ENCODE peak calls at places on chromosome 3, in four cellular contexts. J is WTC11, O is endothelial cell of umbilical vein, V is HCT116. Z is an unnamed sample.

GRCh38 chr3:53531749-53532148 is 37.3 kb downstream of the CACNA1D start:
- DNase-seq in V (peak), J (no peak), O (no peak), Z (no peak)

GRCh38 chr3:195240939-195241338 is 30.0 kb downstream of the XXYLT1 start:
- DNase-seq in J (no peak), O (no peak), V (no peak), Z (no peak)

GRCh38 chr3:39192490-39193092 is at the start of gene XIRP1:
- DNase-seq in O (no peak), J (no peak), V (no peak), Z (no peak)

GRCh38 chr3:72137865-72138861 is 353.2 kb upstream of the PROK2 start:
- DNase-seq in O (no peak), V (no peak), J (no peak), Z (no peak)

GRCh38 chr3:196645091-196645490 is 5.6 kb downstream of the NRROS start:
- DNase-seq in V (no peak), O (no peak), J (no peak), Z (peak)

GRCh38 chr3:72485649-72486048 is 362.6 kb downstream of the SHQ1 start:
- DNase-seq in O (no peak), V (no peak), J (no peak), Z (no peak)

GRCh38 chr3:186790261-186790981 is 7.0 kb downstream of the EIF4A2 start:
- DNase-seq in V (no peak), J (no peak), O (peak), Z (peak)

GRCh38 chr3:58471025-58471887 is 20.6 kb upstream of the KCTD6 start:
- DNase-seq in J (no peak), V (peak), O (peak), Z (peak)

GRCh38 chr3:4687167-4687566 is 194.0 kb downstream of the ITPR1 start:
- DNase-seq in J (no peak), O (no peak), V (no peak), Z (no peak)

GRCh38 chr3:100525753-100526612 is 33.6 kb downstream of the TMEM45A start:
- DNase-seq in V (peak), O (no peak), J (no peak), Z (no peak)

GRCh38 chr3:32733631-32734229 is 48.7 kb downstream of the CNOT10 start:
- DNase-seq in J (no peak), V (peak), O (peak), Z (peak)

GRCh38 chr3:150379469-150379868 is 28.6 kb upstream of the TSC22D2 start:
- DNase-seq in V (no peak), J (no peak), O (no peak), Z (no peak)

GRCh38 chr3:8643693-8644365 is 769 bp downstream of the SSUH2 start:
- DNase-seq in O (no peak), V (no peak), J (no peak), Z (no peak)
- TF ChIP-seq MAX in O (no peak), V (no peak), J (no peak), Z (no peak)

GRCh38 chr3:126083511-126083912 is 412 bp downstream of the SLC41A3 start:
- DNase-seq in J (peak), O (peak), V (no peak), Z (peak)

GRCh38 chr3:126082334-126083137 is 1.4 kb downstream of the SLC41A3 start:
- DNase-seq in V (no peak), O (no peak), J (no peak), Z (no peak)

GRCh38 chr3:126083138-126083445 is 832 bp downstream of the SLC41A3 start:
- DNase-seq in J (no peak), O (no peak), V (no peak), Z (no peak)

GRCh38 chr3:126080970-126081369 is 3.0 kb downstream of the SLC41A3 start:
- DNase-seq in J (no peak), V (no peak), O (no peak), Z (no peak)

DNA sequence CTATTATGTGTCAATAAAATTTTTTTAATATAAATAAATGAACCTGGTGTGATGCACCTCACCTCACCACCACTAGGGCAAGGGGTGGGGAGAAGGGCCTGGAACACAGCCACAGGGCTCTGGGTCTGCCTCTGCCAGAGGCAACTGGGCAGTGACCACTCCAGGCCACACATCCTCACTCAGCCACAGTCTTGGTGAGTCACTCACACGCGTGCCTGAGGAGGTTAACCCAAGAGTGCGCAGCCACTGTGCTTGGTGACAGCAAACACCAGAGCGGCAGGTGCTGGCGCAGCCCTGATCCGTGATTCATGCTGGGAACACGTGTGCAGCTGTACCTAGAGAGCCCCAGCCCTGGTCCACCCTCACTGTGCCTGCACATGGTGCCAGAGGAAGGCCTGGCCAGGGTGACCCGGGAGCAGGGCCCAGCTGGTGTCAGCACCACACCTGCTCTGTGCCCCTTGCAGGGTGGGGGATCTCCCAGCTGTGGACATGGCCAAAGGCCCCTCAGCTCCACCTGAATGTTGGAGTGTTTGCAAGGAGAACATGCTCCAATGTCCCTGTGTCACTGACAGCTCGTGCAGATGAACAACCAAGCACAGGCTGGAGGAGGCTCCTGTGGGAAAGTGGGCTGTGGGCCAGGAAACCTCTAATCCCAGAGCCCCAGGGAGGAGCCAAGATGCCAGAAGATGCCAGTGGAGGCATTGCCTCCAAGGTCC is 2.1 kb downstream of the SLC41A3 start:
- DNase-seq in V (peak), O (no peak), J (peak), Z (peak)
- TF ChIP-seq CTCF in V (peak), O (peak), J (no peak), Z (no peak)

DNA sequence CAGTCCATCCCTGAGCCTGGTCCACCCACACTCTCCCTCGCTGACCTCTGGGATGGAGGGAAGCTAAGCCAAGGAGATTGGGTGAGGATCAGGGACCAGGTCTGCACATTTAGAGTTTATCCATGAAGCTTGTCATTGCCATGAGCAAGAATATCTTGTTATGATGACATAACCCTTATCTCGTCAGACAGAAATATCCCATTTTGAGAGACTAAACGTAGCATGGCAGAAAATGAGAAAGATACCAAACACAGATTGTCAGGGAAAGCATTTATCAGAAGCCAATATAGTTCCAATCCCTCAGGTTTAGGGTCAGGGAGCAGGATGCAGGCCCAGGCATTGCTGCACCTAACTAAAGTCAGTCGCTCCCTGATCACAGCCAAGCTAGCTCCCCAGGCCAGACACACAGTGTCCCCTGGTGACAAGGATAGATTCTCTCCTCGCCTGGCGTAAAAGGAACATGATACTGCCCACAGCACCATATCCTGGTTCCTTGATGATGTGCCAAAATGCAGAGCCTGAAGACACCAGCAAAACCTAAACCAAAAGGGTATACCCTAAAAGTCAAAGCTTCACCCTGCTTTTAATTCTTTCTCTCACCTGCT is 66.9 kb downstream of the DCLK3 start:
- DNase-seq in O (no peak), J (no peak), V (no peak), Z (no peak)
- TF ChIP-seq MAX in O (no peak), J (no peak), V (no peak), Z (no peak)

DNA sequence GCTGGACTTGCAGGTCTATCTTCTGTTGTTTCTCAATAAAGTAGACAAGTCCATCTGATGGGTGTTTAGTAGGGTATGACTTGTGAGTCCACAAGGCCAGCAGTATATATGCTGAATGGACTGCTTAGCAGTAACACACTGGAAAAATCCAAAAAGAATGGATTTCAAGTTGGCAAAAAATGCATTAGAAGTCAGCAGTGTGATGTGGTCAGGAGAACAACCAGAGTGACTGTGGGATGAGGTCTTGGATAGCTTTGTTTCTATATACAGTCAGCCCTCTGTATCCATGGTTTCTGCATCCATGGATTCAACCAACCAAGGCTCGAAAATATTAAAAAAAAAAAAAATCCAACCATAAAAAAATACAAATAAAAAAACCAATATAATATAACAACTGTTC is 55.8 kb downstream of the LPP start:
- DNase-seq in V (no peak), J (no peak), O (no peak), Z (no peak)
- TF ChIP-seq CTCF in V (no peak), J (no peak), O (no peak), Z (no peak)